ENCODE peak calls at places on chromosomes 7 and 10, in nine cellular contexts. K is GDM1; W is HuH-7.5; O is activated CD8-positive, alpha-beta memory T cell treated with anti-CD3 and anti-CD28 coated beads, Interleukin-2, amount 50 U/mL, for 4 hours; V is CMK; Z is hippocampal formation; I is T-helper 1 cell; F is amygdala; G is GM19239. X is an unnamed sample.
A peak's percentile ranks its signal among the peaks of the same experiment; 100 is the strongest.

GRCh38 chr10:110170142-110170887 is 37.1 kb upstream of the MXI1 start:
- DNase-seq in K (no peak), W (no peak), O (no peak), V (no peak), Z (no peak), I (no peak), F (no peak), G (no peak), X (no peak)

GRCh38 chr10:125102216-125102615 is 58.1 kb downstream of the CTBP2 start:
- DNase-seq in K (no peak), W (no peak), O (no peak), V (no peak), Z (no peak), I (no peak), F (no peak), G (no peak), X (no peak)

GRCh38 chr7:53541467-53541866 is 506.0 kb downstream of the POM121L12 start:
- DNase-seq in K (no peak), W (no peak), O (no peak), V (no peak), Z (no peak), I (no peak), F (no peak), G (no peak), X (no peak)

GRCh38 chr10:108180883-108181282 is 1016.4 kb upstream of the SORCS1 start:
- DNase-seq in K (no peak), W (no peak), O (no peak), V (no peak), Z (no peak), I (no peak), F (no peak), G (no peak), X (no peak)

GRCh38 chr7:158861004-158861787 is 4.8 kb downstream of the DYNC2I1 start:
- DNase-seq in K (no peak), W (no peak), O (no peak), V (no peak), Z (no peak), I (no peak), F (no peak), G (no peak), X (no peak)

GRCh38 chr7:82623812-82624211 is 180.2 kb upstream of the CACNA2D1 start:
- DNase-seq in K (no peak), W (no peak), O (no peak), V (no peak), Z (no peak), I (no peak), F (no peak), G (no peak), X (no peak)

GRCh38 chr7:36633377-36633776 is 90.9 kb downstream of the AOAH start:
- DNase-seq in K (no peak), W (no peak), O (no peak), V (no peak), Z (no peak), I (no peak), F (no peak), G (no peak), X (no peak)

GRCh38 chr7:5625938-5626337 is 155.5 kb downstream of the RNF216 start:
- DNase-seq in K (no peak), W (no peak), O (no peak), V (no peak), Z (no peak), I (no peak), F (no peak), G (no peak), X (no peak)

GRCh38 chr10:119330342-119330741 is 123.0 kb downstream of the GRK5 start:
- DNase-seq in K (no peak), W (no peak), O (no peak), V (no peak), Z (no peak), I (no peak), F (no peak), G (no peak), X (no peak)

GRCh38 chr7:38542156-38542555 is 89.0 kb downstream of the AMPH start:
- DNase-seq in K (no peak), W (no peak), O (no peak), V (no peak), Z (no peak), I (no peak), F (no peak), G (no peak), X (no peak)

GRCh38 chr7:16494955-16495719 is 29.6 kb upstream of the SOSTDC1 start:
- DNase-seq in K (no peak), W (peak; percentile 18), O (no peak), V (no peak), Z (no peak), I (no peak), F (no peak), G (no peak), X (no peak)

GRCh38 chr7:22001345-22002004 is 55.8 kb upstream of the CDCA7L start:
- DNase-seq in K (no peak), W (peak; percentile 59), O (no peak), V (no peak), Z (no peak), I (peak; percentile 20), F (no peak), G (peak; percentile 42), X (peak; percentile 70)

GRCh38 chr7:116505823-116506222 is 6.3 kb downstream of the CAV2 start:
- DNase-seq in K (no peak), W (no peak), O (no peak), V (no peak), Z (no peak), I (no peak), F (no peak), G (no peak), X (no peak)

GRCh38 chr7:26789481-26790175 is 74.8 kb downstream of the SKAP2 start:
- DNase-seq in K (no peak), W (no peak), O (no peak), V (no peak), Z (no peak), I (no peak), F (no peak), G (no peak), X (no peak)

GRCh38 chr7:138975343-138976104 is 5.7 kb downstream of the KIAA1549 start:
- DNase-seq in K (no peak), W (no peak), O (no peak), V (no peak), Z (no peak), I (no peak), F (no peak), G (no peak), X (no peak)

GRCh38 chr10:84156768-84157167 is 16.8 kb upstream of the GPR15LG start:
- DNase-seq in K (peak; percentile 65), W (no peak), O (peak; percentile 67), V (no peak), Z (no peak), I (no peak), F (no peak), G (no peak), X (no peak)

GRCh38 chr10:71312220-71312619 is 6.8 kb upstream of the SLC29A3 start:
- DNase-seq in K (no peak), W (no peak), O (no peak), V (no peak), Z (no peak), I (no peak), F (no peak), G (no peak), X (no peak)

GRCh38 chr10:13705526-13706169 is 118.9 kb downstream of the PRPF18 start:
- DNase-seq in K (no peak), W (no peak), O (no peak), V (no peak), Z (no peak), I (no peak), F (no peak), G (no peak), X (no peak)

GRCh38 chr7:145398758-145399157 is 562.9 kb upstream of the TPK1 start:
- DNase-seq in K (no peak), W (no peak), O (no peak), V (no peak), Z (no peak), I (no peak), F (no peak), G (no peak), X (no peak)

GRCh38 chr10:55550241-55550640 is 749.2 kb upstream of the PCDH15 start:
- DNase-seq in K (no peak), W (no peak), O (no peak), V (no peak), Z (no peak), I (no peak), F (no peak), G (no peak), X (no peak)

GRCh38 chr10:59894114-59894513 is 12.2 kb downstream of the CCDC6 start:
- DNase-seq in K (no peak), W (no peak), O (no peak), V (no peak), Z (peak; percentile 61), I (no peak), F (no peak), G (no peak), X (peak; percentile 59)

GRCh38 chr10:80449545-80449944 is 4.6 kb upstream of the TSPAN14 start:
- DNase-seq in K (no peak), W (no peak), O (no peak), V (no peak), Z (no peak), I (no peak), F (no peak), G (no peak), X (no peak)

GRCh38 chr10:98030093-98030821 is at the start of gene CRTAC1:
- DNase-seq in K (no peak), W (no peak), O (no peak), V (no peak), Z (peak; percentile 73), I (no peak), F (peak; percentile 40), G (no peak), X (peak; percentile 82)

GRCh38 chr7:47581821-47582747 is at the start of gene TNS3:
- DNase-seq in K (peak; percentile 32), W (peak; percentile 72), O (no peak), V (no peak), Z (no peak), I (no peak), F (no peak), G (no peak), X (no peak)

GRCh38 chr10:124589491-124590006 is 127.9 kb downstream of the LHPP start:
- DNase-seq in K (no peak), W (no peak), O (no peak), V (no peak), Z (peak; percentile 76), I (no peak), F (peak; percentile 40), G (no peak), X (peak; percentile 87)

GRCh38 chr10:13347235-13348156 is 597 bp downstream of the SEPHS1 start:
- DNase-seq in K (peak; percentile 72), W (peak; percentile 70), O (peak; percentile 79), V (peak; percentile 26), Z (peak; percentile 75), I (peak; percentile 67), F (peak; percentile 48), G (peak; percentile 87), X (peak; percentile 81)

X was measured in globus pallidus.